ENCODE peak calls at places on chromosome 10, in four cellular contexts. G is A549, S is IMR-90, M is K562. Y is an unnamed sample.

GRCh38 chr10:63166742-63167258 is 33.7 kb downstream of the NRBF2 start:
- DNase-seq in G (peak; percentile 31), M (peak; percentile 59), S (peak; percentile 85), Y (peak; percentile 64)

GRCh38 chr10:47031953-47032465 is 120.8 kb downstream of the PTPN20 start:
- DNase-seq in G (no peak), S (peak; percentile 41), M (no peak), Y (no peak)

GRCh38 chr10:124697837-124698559 is 46.2 kb downstream of the FAM53B start:
- DNase-seq in G (peak; percentile 24), S (peak; percentile 51), M (no peak), Y (no peak)

GRCh38 chr10:132482090-132482489 is 55.5 kb upstream of the INPP5A start:
- DNase-seq in S (peak; percentile 91), G (no peak), M (no peak), Y (no peak)

GRCh38 chr10:26697922-26698608 is 564 bp downstream of the PDSS1 start:
- DNase-seq in M (no peak), G (peak; percentile 8), S (no peak), Y (no peak)

GRCh38 chr10:132992433-132993215 is 50.3 kb upstream of the CFAP46 start:
- DNase-seq in S (no peak), M (no peak), G (no peak), Y (no peak)

GRCh38 chr10:128047337-128047736 is 78.9 kb downstream of the MKI67 start:
- DNase-seq in G (no peak), S (no peak), M (peak; percentile 23), Y (peak; percentile 88)

GRCh38 chr10:119190353-119190752 is 11.7 kb upstream of the PRDX3 start:
- DNase-seq in M (no peak), S (peak; percentile 99), G (peak; percentile 84), Y (peak; percentile 69)

GRCh38 chr10:123512881-123513822 is 153.0 kb upstream of the GPR26 start:
- DNase-seq in S (no peak), G (no peak), M (no peak), Y (no peak)

GRCh38 chr10:37240223-37240622 is 114.8 kb downstream of the ANKRD30A start:
- DNase-seq in S (no peak), M (no peak), G (no peak), Y (no peak)
- TF ChIP-seq CEBPB in S (no peak), M (no peak), G (no peak), Y (no peak)

DNA sequence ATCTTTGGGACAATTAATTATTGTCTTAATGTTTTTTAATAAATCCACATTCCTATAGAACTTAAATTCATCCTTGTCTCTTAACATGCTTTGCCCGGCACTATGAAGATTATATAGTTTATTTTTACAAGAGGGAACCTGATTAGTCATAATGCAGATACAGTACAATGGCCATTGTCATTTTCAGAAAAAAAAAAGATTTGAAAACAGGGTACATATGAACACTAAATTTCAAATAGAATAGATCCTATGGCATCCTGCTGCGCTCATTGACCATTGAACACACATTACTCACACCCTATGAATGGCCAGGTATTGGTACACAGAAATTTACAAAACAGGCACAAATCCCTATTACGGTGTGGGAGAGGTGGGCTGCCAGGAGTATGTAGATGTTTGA is 2.0 kb upstream of the KLF6 start:
- DNase-seq in G (no peak), M (no peak), S (peak; percentile 12), Y (no peak)
- TF ChIP-seq CEBPB in G (no peak), M (no peak), S (no peak), Y (no peak)

GRCh38 chr10:97629289-97629688 is 4.0 kb downstream of the MORN4 start:
- DNase-seq in G (no peak), M (no peak), S (no peak), Y (no peak)
- TF ChIP-seq CEBPB in G (no peak), M (peak; percentile 6), S (no peak), Y (no peak)

GRCh38 chr10:8767616-8768015 is 713.1 kb downstream of the GATA3 start:
- DNase-seq in S (no peak), G (no peak), M (no peak), Y (no peak)

GRCh38 chr10:8766899-8767298 is 712.4 kb downstream of the GATA3 start:
- DNase-seq in M (no peak), G (no peak), S (no peak), Y (no peak)

GRCh38 chr10:8768341-8768740 is 713.9 kb downstream of the GATA3 start:
- DNase-seq in G (no peak), S (no peak), M (no peak), Y (no peak)

DNA sequence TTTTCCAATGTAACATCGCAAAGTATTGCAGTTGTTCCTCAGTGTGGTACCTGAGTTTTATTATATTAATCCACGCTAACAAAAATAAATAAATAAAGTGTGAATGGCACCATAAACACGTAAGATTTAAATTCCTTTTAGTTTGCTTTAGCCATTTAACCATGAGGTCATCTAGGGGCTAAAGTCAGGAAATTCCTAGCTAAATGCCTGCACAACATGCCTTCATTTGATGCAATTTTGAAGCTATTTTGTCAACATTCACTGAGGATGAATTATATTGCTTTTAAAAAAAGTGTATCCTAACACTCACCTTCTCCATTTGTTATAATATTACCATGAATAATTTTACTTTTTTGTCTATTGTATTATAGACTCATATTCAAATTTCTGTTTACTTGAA is 714.4 kb downstream of the GATA3 start:
- DNase-seq in M (no peak), G (no peak), S (no peak), Y (no peak)
- TF ChIP-seq CEBPB in M (no peak), G (no peak), S (no peak), Y (no peak)

GRCh38 chr10:32378371-32379301 is 31.7 kb upstream of the EPC1 start:
- DNase-seq in G (peak; percentile 79), M (peak; percentile 92), S (peak; percentile 85), Y (peak; percentile 79)
- TF ChIP-seq CEBPB in G (no peak), M (no peak), S (no peak), Y (no peak)

DNA sequence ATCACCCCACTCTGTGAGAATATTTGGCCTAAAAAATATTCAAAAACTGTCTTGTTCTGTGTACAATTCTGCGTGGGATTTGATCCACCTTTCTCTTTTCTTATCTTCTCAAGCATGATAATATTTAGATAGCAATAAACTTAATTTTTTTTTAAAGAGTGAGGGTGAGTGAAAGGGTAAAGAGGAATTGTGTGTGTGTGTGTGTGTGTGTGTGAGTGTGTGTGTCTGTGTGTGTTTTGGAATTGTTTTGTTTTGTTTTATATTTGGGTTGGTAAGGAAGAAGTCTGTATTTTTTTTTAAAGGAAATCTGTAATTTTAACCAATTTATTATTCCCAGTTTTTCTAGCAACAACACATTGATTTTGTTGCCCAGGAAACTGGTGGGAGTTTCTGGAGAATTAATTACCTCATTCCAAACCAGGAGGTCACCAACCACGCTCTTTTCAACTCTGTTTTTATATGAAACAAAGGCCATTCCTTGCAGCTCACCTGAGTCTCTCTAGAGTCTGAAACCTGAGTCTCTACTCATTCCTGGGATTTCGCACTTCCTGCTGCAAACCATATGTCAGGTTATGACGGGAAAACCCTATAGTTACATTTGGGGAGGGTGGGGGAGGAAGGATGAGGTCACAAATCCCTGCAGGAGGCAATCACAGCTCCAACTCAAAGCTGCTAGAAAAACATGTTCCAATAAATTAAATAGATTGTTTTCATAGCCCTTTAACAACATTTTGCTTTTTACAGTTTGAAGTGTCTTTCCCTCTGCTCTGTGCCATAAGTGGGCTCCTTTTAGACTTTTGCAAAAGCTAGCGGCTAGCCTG is 38.1 kb upstream of the XPNPEP1 start:
- DNase-seq in G (no peak), M (no peak), S (peak; percentile 69), Y (no peak)
- TF ChIP-seq CEBPB in G (no peak), M (no peak), S (no peak), Y (no peak)

GRCh38 chr10:11647676-11648075 is 36.2 kb upstream of the USP6NL start:
- DNase-seq in G (no peak), S (no peak), M (no peak), Y (no peak)
- TF ChIP-seq CEBPB in G (no peak), S (no peak), M (no peak), Y (no peak)

GRCh38 chr10:16992611-16993119 is 136.9 kb downstream of the CUBN start:
- DNase-seq in S (no peak), M (no peak), G (no peak), Y (no peak)
- TF ChIP-seq CEBPB in S (no peak), M (no peak), G (no peak), Y (no peak)

GRCh38 chr10:1411956-1412355 is 325.4 kb downstream of the ADARB2 start:
- DNase-seq in G (no peak), M (no peak), S (no peak), Y (no peak)
- TF ChIP-seq CEBPB in G (no peak), M (no peak), S (no peak), Y (no peak)